ENCODE peak calls at places on chromosomes 6 and 20, in five cellular contexts. Q is lower lobe of right lung; Y is ovary; Z is MM.1S; O is effector memory CD4-positive, alpha-beta T cell. W is an unnamed sample. For H3K27me3, the result is how much of the 10 kb centered on the place peaks cover.

GRCh38 chr6:52522151-52522626 is 54.7 kb downstream of the TRAM2 start:
- DNase-seq in Q (no peak), Y (peak), Z (no peak), O (no peak), W (no peak)

GRCh38 chr6:54193560-54193959 is 82.3 kb downstream of the MLIP start:
- DNase-seq in Q (no peak), Y (no peak), Z (no peak), O (no peak), W (no peak)

GRCh38 chr20:208937-209566 is 18.0 kb upstream of the DEFB129 start:
- DNase-seq in Q (no peak), Y (no peak), Z (peak), O (no peak), W (peak)

GRCh38 chr6:79802657-79803310 is 144.6 kb downstream of the ELOVL4 start:
- DNase-seq in Q (no peak), Y (no peak), Z (no peak), O (no peak), W (no peak)

GRCh38 chr20:37673429-37673828 is 20.4 kb upstream of the CTNNBL1 start:
- DNase-seq in Q (no peak), Y (no peak), Z (no peak), O (no peak), W (no peak)

GRCh38 chr6:106882133-106882532 is 92.4 kb downstream of the CD24 start:
- DNase-seq in Q (no peak), Y (no peak), Z (no peak), O (no peak), W (peak)

GRCh38 chr6:45959534-45960195 is 56.0 kb downstream of the CLIC5 start:
- DNase-seq in Q (no peak), Y (no peak), Z (no peak), O (no peak), W (peak)

GRCh38 chr6:158654960-158655485 is 5.2 kb downstream of the SYTL3 start:
- DNase-seq in Q (no peak), Y (no peak), Z (no peak), O (no peak), W (no peak)

GRCh38 chr20:8156603-8157079 is 24.6 kb downstream of the PLCB1 start:
- DNase-seq in Q (no peak), Y (no peak), Z (peak), O (no peak), W (peak)

GRCh38 chr20:35768731-35769664 is 2.8 kb upstream of the PHF20 start:
- DNase-seq in Q (peak), Y (peak), Z (no peak), O (peak), W (peak)

GRCh38 chr6:20707870-20708269 is 173.6 kb downstream of the CDKAL1 start:
- DNase-seq in Q (no peak), Y (no peak), Z (no peak), O (no peak), W (no peak)

GRCh38 chr20:62365814-62366369 is 1.2 kb downstream of the LAMA5 start:
- DNase-seq in Q (peak), Y (peak), Z (no peak), O (no peak), W (peak)

GRCh38 chr6:40611416-40611815 is 24.3 kb upstream of the LRFN2 start:
- DNase-seq in Q (no peak), Y (no peak), Z (no peak), O (no peak), W (no peak)

GRCh38 chr6:32843321-32843978 is 397 bp downstream of the PSMB8 start:
- DNase-seq in Q (no peak), Y (no peak), Z (no peak), O (no peak), W (no peak)

GRCh38 chr6:28349892-28350737 is at the start of gene ZKSCAN3:
- DNase-seq in Q (peak), Y (peak), Z (peak), O (peak), W (peak)

GRCh38 chr6:53317861-53318260 is 30.9 kb downstream of the ELOVL5 start:
- DNase-seq in Q (no peak), Y (no peak), Z (no peak), O (no peak), W (no peak)

GRCh38 chr20:17645010-17645409 is 37.0 kb downstream of the RRBP1 start:
- DNase-seq in Q (peak), Y (peak), Z (no peak), O (no peak), W (no peak)

GRCh38 chr6:132830236-132830799 is 15.9 kb downstream of the RPS12 start:
- DNase-seq in Q (no peak), Y (no peak), Z (peak), O (no peak), W (peak)

GRCh38 chr20:62734881-62735280 is 26.2 kb downstream of the NTSR1 start:
- DNase-seq in Q (peak), Y (no peak), Z (no peak), O (no peak), W (no peak)

GRCh38 chr20:15546624-15547023 is 1026.6 kb downstream of the KIF16B start:
- DNase-seq in Q (no peak), Y (no peak), Z (no peak), O (no peak), W (peak)

GRCh38 chr6:72132425-72132824 is 246.1 kb downstream of the RIMS1 start:
- DNase-seq in Q (no peak), Y (no peak), Z (no peak), O (no peak), W (peak)

GRCh38 chr6:119096683-119097310 is 18.3 kb upstream of the FAM184A start:
- DNase-seq in Q (no peak), Y (peak), Z (no peak), O (no peak), W (no peak)

GRCh38 chr6:121437861-121438651 is 2.6 kb downstream of the GJA1 start:
- DNase-seq in Q (no peak), Y (peak), Z (no peak), O (no peak), W (peak)

GRCh38 chr6:112357801-112358200 is 10.7 kb downstream of the RFPL4B start:
- DNase-seq in Q (no peak), Y (no peak), Z (no peak), O (no peak), W (peak)

GRCh38 chr6:40799296-40800020 is 212.3 kb upstream of the LRFN2 start:
- DNase-seq in Q (no peak), Y (no peak), Z (no peak), O (no peak), W (no peak)

GRCh38 chr6:170346649-170347048 is 40.1 kb downstream of the FAM120B start:
- DNase-seq in Q (no peak), Y (no peak), Z (no peak), O (no peak), W (no peak)

GRCh38 chr20:35013421-35014411 is 58.0 kb downstream of the MYH7B start:
- DNase-seq in Q (no peak), Y (no peak), Z (no peak), O (no peak), W (no peak)

GRCh38 chr6:43095939-43096338 is 19.8 kb downstream of the PTK7 start:
- DNase-seq in Q (no peak), Y (no peak), Z (no peak), O (no peak), W (no peak)

GRCh38 chr20:15561707-15562106 is 1011.5 kb downstream of the KIF16B start:
- DNase-seq in Q (no peak), Y (no peak), Z (no peak), O (no peak), W (no peak)

GRCh38 chr6:42190784-42191183 is 4.0 kb downstream of the GUCA1B start:
- DNase-seq in Q (no peak), Y (no peak), Z (no peak), O (no peak), W (no peak)

GRCh38 chr6:22883061-22883717 is 313.8 kb downstream of the HDGFL1 start:
- DNase-seq in Q (no peak), Y (no peak), Z (no peak), O (no peak), W (no peak)

GRCh38 chr6:13280253-13280652 is 48.1 kb downstream of the TBC1D7 start:
- DNase-seq in Q (no peak), Y (no peak), Z (no peak), O (no peak), W (no peak)

GRCh38 chr6:13278184-13278583 is 50.2 kb downstream of the TBC1D7 start:
- DNase-seq in Q (no peak), Y (no peak), Z (peak), O (no peak), W (no peak)

GRCh38 chr6:13281630-13282156 is 46.6 kb downstream of the TBC1D7 start:
- DNase-seq in Q (no peak), Y (no peak), Z (no peak), O (no peak), W (no peak)

GRCh38 chr6:13277231-13277630 is 51.1 kb downstream of the TBC1D7 start:
- DNase-seq in Q (no peak), Y (no peak), Z (no peak), O (no peak), W (no peak)

GRCh38 chr6:13278991-13279390 is 49.3 kb downstream of the TBC1D7 start:
- DNase-seq in Q (no peak), Y (no peak), Z (no peak), O (no peak), W (no peak)
- H3K27me3 ChIP-seq in Q (under half), Y (under half), Z (under half), O (under half), W (under half)

DNA sequence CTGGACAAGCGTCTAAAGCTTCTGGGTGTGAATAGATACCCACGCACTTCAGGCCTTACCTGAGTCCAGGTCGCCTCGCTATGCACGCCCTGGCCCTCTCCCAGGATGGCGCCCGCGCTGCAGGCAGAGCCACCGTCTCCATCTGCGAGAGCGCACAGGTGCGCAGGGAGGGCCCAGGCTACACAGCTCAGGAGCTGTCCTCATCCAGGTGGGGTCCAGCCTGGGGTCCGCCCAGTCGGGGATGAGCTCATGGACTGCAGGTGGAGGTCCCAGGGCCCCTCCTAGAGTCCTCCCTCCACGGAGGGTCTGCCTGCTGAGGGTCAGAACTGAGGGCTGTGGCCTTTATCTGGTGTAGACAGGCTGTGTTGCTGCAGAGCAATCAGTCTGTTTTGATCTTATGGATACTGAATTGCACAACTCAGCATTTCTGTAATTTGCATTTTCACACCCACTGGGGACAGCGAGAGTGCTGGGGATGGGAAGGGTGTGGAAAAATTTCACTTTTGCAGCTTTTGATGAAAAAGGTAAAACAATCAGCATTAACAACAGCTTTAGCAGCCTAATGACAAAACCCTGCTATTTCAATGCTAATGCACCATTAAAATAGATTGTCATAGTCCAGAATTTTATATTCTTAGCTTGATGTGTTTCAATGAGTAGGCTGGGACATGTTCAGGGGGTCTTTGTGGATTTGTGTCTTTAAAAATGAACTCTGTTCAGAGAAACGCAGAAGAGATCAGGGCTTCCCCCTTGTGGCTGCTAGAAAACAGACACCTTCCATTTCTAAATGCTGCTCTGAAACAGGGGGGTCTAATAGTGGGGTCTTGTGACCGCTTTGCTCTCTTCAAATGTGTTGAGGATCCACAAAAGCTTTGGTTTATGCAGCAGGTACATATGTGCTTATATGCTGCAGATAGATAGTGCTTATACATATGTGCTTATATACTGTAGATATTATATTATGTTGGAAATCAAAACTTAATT is 77.8 kb upstream of the PHACTR3 start:
- DNase-seq in Q (no peak), Y (no peak), Z (no peak), O (no peak), W (peak)
- H3K27me3 ChIP-seq in Q (half or more), Y (under half), Z (half or more), O (under half), W (half or more)

GRCh38 chr20:40397483-40397882 is 291.6 kb downstream of the MAFB start:
- DNase-seq in Q (no peak), Y (no peak), Z (no peak), O (no peak), W (no peak)

GRCh38 chr20:40390654-40391053 is 298.4 kb downstream of the MAFB start:
- DNase-seq in Q (no peak), Y (no peak), Z (no peak), O (no peak), W (no peak)

GRCh38 chr20:40393680-40394079 is 295.4 kb downstream of the MAFB start:
- DNase-seq in Q (no peak), Y (no peak), Z (no peak), O (no peak), W (no peak)

GRCh38 chr20:40393161-40393560 is 295.9 kb downstream of the MAFB start:
- DNase-seq in Q (no peak), Y (no peak), Z (no peak), O (no peak), W (no peak)
- H3K27me3 ChIP-seq in Q (under half), Y (under half), Z (under half), O (under half), W (under half)

GRCh38 chr6:2639167-2639566 is 111.6 kb downstream of the MYLK4 start:
- DNase-seq in Q (no peak), Y (no peak), Z (no peak), O (no peak), W (no peak)

GRCh38 chr6:2643935-2644539 is 106.7 kb downstream of the MYLK4 start:
- DNase-seq in Q (no peak), Y (no peak), Z (no peak), O (no peak), W (no peak)

GRCh38 chr6:2641044-2641673 is 109.6 kb downstream of the MYLK4 start:
- DNase-seq in Q (no peak), Y (no peak), Z (peak), O (no peak), W (no peak)

GRCh38 chr6:2639876-2640275 is 110.8 kb downstream of the MYLK4 start:
- DNase-seq in Q (no peak), Y (no peak), Z (no peak), O (no peak), W (no peak)

DNA sequence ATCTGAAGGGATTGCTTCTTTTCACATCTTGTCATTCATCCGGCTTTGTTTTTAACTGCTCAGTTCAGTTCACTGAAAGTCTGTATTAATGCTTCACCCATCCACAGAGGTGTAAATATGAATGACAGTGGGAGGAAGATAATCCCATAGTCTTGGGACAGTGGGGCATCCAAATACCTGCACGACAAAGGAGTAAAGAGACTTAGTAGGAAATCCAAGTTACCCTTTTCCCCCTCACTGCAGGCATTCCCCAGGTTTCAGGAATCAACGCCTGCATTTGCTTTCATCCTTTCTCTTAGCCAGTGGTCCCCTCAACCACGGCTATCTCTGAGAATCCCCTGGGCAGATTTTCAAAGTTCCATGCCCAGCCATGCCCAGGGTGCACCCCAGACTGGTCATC is 110.2 kb downstream of the MYLK4 start:
- DNase-seq in Q (no peak), Y (no peak), Z (no peak), O (no peak), W (no peak)
- H3K27me3 ChIP-seq in Q (under half), Y (under half), Z (half or more), O (under half), W (under half)

GRCh38 chr6:128478230-128479047 is 42.0 kb downstream of the PTPRK start:
- DNase-seq in Q (no peak), Y (no peak), Z (peak), O (no peak), W (no peak)
- H3K27me3 ChIP-seq in Q (under half), Y (under half), Z (under half), O (under half), W (under half)

GRCh38 chr20:59678286-59678685 is 73.9 kb downstream of the PHACTR3 start:
- DNase-seq in Q (no peak), Y (no peak), Z (no peak), O (no peak), W (no peak)

GRCh38 chr20:59678951-59679350 is 74.6 kb downstream of the PHACTR3 start:
- DNase-seq in Q (no peak), Y (no peak), Z (no peak), O (no peak), W (no peak)

GRCh38 chr20:59676877-59677140 is 72.5 kb downstream of the PHACTR3 start:
- DNase-seq in Q (no peak), Y (no peak), Z (no peak), O (no peak), W (no peak)

GRCh38 chr20:59676126-59676876 is 72.0 kb downstream of the PHACTR3 start:
- DNase-seq in Q (no peak), Y (no peak), Z (no peak), O (no peak), W (no peak)

GRCh38 chr20:59677586-59677985 is 73.2 kb downstream of the PHACTR3 start:
- DNase-seq in Q (no peak), Y (no peak), Z (no peak), O (no peak), W (no peak)
- H3K27me3 ChIP-seq in Q (under half), Y (under half), Z (half or more), O (under half), W (half or more)

GRCh38 chr6:167532410-167533294 is 207.8 kb downstream of the TTLL2 start:
- DNase-seq in Q (no peak), Y (no peak), Z (peak), O (no peak), W (no peak)
- H3K27me3 ChIP-seq in Q (under half), Y (under half), Z (under half), O (under half), W (half or more)

GRCh38 chr6:34373511-34373910 is 19.0 kb downstream of the NUDT3 start:
- DNase-seq in Q (no peak), Y (no peak), Z (no peak), O (no peak), W (no peak)

GRCh38 chr6:34370371-34370770 is 22.1 kb downstream of the NUDT3 start:
- DNase-seq in Q (no peak), Y (no peak), Z (no peak), O (no peak), W (no peak)

GRCh38 chr6:34375833-34376232 is 16.6 kb downstream of the NUDT3 start:
- DNase-seq in Q (no peak), Y (no peak), Z (no peak), O (no peak), W (no peak)

GRCh38 chr6:34377984-34378383 is 14.5 kb downstream of the NUDT3 start:
- DNase-seq in Q (no peak), Y (no peak), Z (no peak), O (no peak), W (no peak)

GRCh38 chr6:34374112-34374907 is 18.2 kb downstream of the NUDT3 start:
- DNase-seq in Q (no peak), Y (no peak), Z (no peak), O (no peak), W (no peak)
- H3K27me3 ChIP-seq in Q (under half), Y (under half), Z (under half), O (under half), W (under half)